ENCODE peak calls at places on chromosomes 13 and 19, in four cellular contexts. One of them, this sample, is unnamed. For H3K4me1, the result is how much of the 10 kb centered on the place peaks cover.

GRCh38 chr13:71751074-71751473 is 115.9 kb downstream of the DACH1 start:
- DNase-seq in GM23338: no peak
- DNase-seq in Peyer's patch: no peak
- DNase-seq in H9: no peak
- DNase-seq in this sample: no peak

GRCh38 chr19:53466726-53467125 is 807 bp upstream of the ZNF813 start:
- DNase-seq in GM23338: no peak
- DNase-seq in Peyer's patch: no peak
- DNase-seq in H9: peak
- DNase-seq in this sample: no peak

GRCh38 chr19:53518061-53518460 is 19.9 kb upstream of the ZNF331 start:
- DNase-seq in GM23338: no peak
- DNase-seq in Peyer's patch: no peak
- DNase-seq in H9: no peak
- DNase-seq in this sample: no peak

GRCh38 chr19:15702590-15702930 is 25.3 kb upstream of the OR10H2 start:
- DNase-seq in GM23338: peak
- DNase-seq in Peyer's patch: peak
- DNase-seq in H9: no peak
- DNase-seq in this sample: peak

GRCh38 chr19:41302624-41303351 is 7.2 kb upstream of the CCDC97 start:
- DNase-seq in GM23338: no peak
- DNase-seq in Peyer's patch: peak
- DNase-seq in H9: no peak
- DNase-seq in this sample: peak

GRCh38 chr13:93765056-93765455 is 538.4 kb downstream of the GPC6 start:
- DNase-seq in GM23338: no peak
- DNase-seq in Peyer's patch: no peak
- DNase-seq in H9: no peak
- DNase-seq in this sample: no peak

GRCh38 chr13:69579351-69579750 is 528.3 kb upstream of the ATXN8OS start:
- DNase-seq in GM23338: peak
- DNase-seq in Peyer's patch: no peak
- DNase-seq in H9: no peak
- DNase-seq in this sample: no peak

GRCh38 chr13:39784347-39784746 is 128.9 kb downstream of the COG6 start:
- DNase-seq in GM23338: no peak
- DNase-seq in Peyer's patch: no peak
- DNase-seq in H9: no peak
- DNase-seq in this sample: no peak

GRCh38 chr13:60282708-60283107 is 114.3 kb upstream of the TDRD3 start:
- DNase-seq in GM23338: no peak
- DNase-seq in Peyer's patch: no peak
- DNase-seq in H9: no peak
- DNase-seq in this sample: no peak

GRCh38 chr13:87274209-87274819 is 396.9 kb upstream of the SLITRK5 start:
- DNase-seq in GM23338: peak
- DNase-seq in Peyer's patch: peak
- DNase-seq in H9: peak
- DNase-seq in this sample: no peak

GRCh38 chr13:27965343-27965739 is 3.8 kb downstream of the CDX2 start:
- DNase-seq in GM23338: peak
- DNase-seq in Peyer's patch: peak
- DNase-seq in H9: no peak
- DNase-seq in this sample: no peak

GRCh38 chr19:17953869-17954268 is 13.0 kb upstream of the KCNN1 start:
- DNase-seq in GM23338: no peak
- DNase-seq in Peyer's patch: no peak
- DNase-seq in H9: peak
- DNase-seq in this sample: no peak

GRCh38 chr13:76019421-76020044 is 383.4 kb downstream of the LMO7 start:
- DNase-seq in GM23338: peak
- DNase-seq in Peyer's patch: no peak
- DNase-seq in H9: peak
- DNase-seq in this sample: peak

GRCh38 chr13:51500687-51501086 is 47.9 kb upstream of the INTS6 start:
- DNase-seq in GM23338: no peak
- DNase-seq in Peyer's patch: no peak
- DNase-seq in H9: no peak
- DNase-seq in this sample: no peak

GRCh38 chr19:50875795-50876422 is 2.7 kb downstream of the KLK2 start:
- DNase-seq in GM23338: no peak
- DNase-seq in Peyer's patch: no peak
- DNase-seq in H9: no peak
- DNase-seq in this sample: no peak

GRCh38 chr19:38004100-38004504 is 97.1 kb downstream of the SIPA1L3 start:
- DNase-seq in GM23338: no peak
- DNase-seq in Peyer's patch: no peak
- DNase-seq in H9: no peak
- DNase-seq in this sample: no peak

GRCh38 chr13:49376121-49376520 is 67.7 kb downstream of the CAB39L start:
- DNase-seq in GM23338: no peak
- DNase-seq in Peyer's patch: no peak
- DNase-seq in H9: no peak
- DNase-seq in this sample: no peak

GRCh38 chr19:39407644-39408391 is 1.2 kb downstream of the ZFP36 start:
- DNase-seq in GM23338: peak
- DNase-seq in Peyer's patch: peak
- DNase-seq in H9: no peak
- DNase-seq in this sample: peak

GRCh38 chr13:36551445-36551844 is 119.2 kb downstream of the CCNA1 start:
- DNase-seq in GM23338: no peak
- DNase-seq in Peyer's patch: no peak
- DNase-seq in H9: no peak
- DNase-seq in this sample: no peak

GRCh38 chr13:54226866-54227265 is 1198.3 kb downstream of the OLFM4 start:
- DNase-seq in GM23338: no peak
- DNase-seq in Peyer's patch: no peak
- DNase-seq in H9: no peak
- DNase-seq in this sample: no peak

GRCh38 chr19:41853768-41854167 is 6.3 kb upstream of the RPS19 start:
- DNase-seq in GM23338: no peak
- DNase-seq in Peyer's patch: no peak
- DNase-seq in H9: no peak
- DNase-seq in this sample: no peak

GRCh38 chr19:29014857-29015436 is 198.0 kb downstream of the UQCRFS1 start:
- DNase-seq in GM23338: peak
- DNase-seq in Peyer's patch: no peak
- DNase-seq in H9: peak
- DNase-seq in this sample: no peak

GRCh38 chr13:92164822-92165221 is 766.4 kb downstream of the GPC5 start:
- DNase-seq in GM23338: peak
- DNase-seq in Peyer's patch: no peak
- DNase-seq in H9: peak
- DNase-seq in this sample: no peak

GRCh38 chr19:39792999-39793546 is 14.4 kb downstream of the LEUTX start:
- DNase-seq in GM23338: peak
- DNase-seq in Peyer's patch: peak
- DNase-seq in H9: peak
- DNase-seq in this sample: peak

GRCh38 chr13:52158629-52159158 is 703 bp downstream of the NEK3 start:
- DNase-seq in GM23338: peak
- DNase-seq in Peyer's patch: peak
- DNase-seq in H9: no peak
- DNase-seq in this sample: no peak

GRCh38 chr13:24678151-24678550 is 2.1 kb upstream of the ATP12A start:
- DNase-seq in GM23338: no peak
- DNase-seq in Peyer's patch: peak
- DNase-seq in H9: no peak
- DNase-seq in this sample: no peak

GRCh38 chr19:31528261-31528660 is 179.0 kb upstream of the TSHZ3 start:
- DNase-seq in GM23338: no peak
- DNase-seq in Peyer's patch: no peak
- DNase-seq in H9: no peak
- DNase-seq in this sample: no peak

GRCh38 chr13:37074703-37075102 is 15.2 kb upstream of the SUPT20H start:
- DNase-seq in GM23338: peak
- DNase-seq in Peyer's patch: no peak
- DNase-seq in H9: no peak
- DNase-seq in this sample: no peak

GRCh38 chr13:34164585-34164984 is 346.6 kb downstream of the RFC3 start:
- DNase-seq in GM23338: peak
- DNase-seq in Peyer's patch: no peak
- DNase-seq in H9: no peak
- DNase-seq in this sample: no peak

GRCh38 chr13:41802684-41803554 is 158.0 kb downstream of the VWA8 start:
- DNase-seq in GM23338: no peak
- DNase-seq in Peyer's patch: no peak
- DNase-seq in H9: no peak
- DNase-seq in this sample: no peak

GRCh38 chr19:43780706-43781525 is at the start of gene KCNN4:
- DNase-seq in GM23338: no peak
- DNase-seq in Peyer's patch: peak
- DNase-seq in H9: no peak
- DNase-seq in this sample: peak

GRCh38 chr19:6911523-6911922 is 24.1 kb downstream of the ADGRE1 start:
- DNase-seq in GM23338: no peak
- DNase-seq in Peyer's patch: no peak
- DNase-seq in H9: no peak
- DNase-seq in this sample: no peak
- H3K4me1 ChIP-seq in GM23338: under half
- H3K4me1 ChIP-seq in Peyer's patch: under half
- H3K4me1 ChIP-seq in H9: under half
- H3K4me1 ChIP-seq in this sample: under half

GRCh38 chr13:101473458-101473857 is 21.0 kb downstream of the ITGBL1 start:
- DNase-seq in GM23338: no peak
- DNase-seq in Peyer's patch: no peak
- DNase-seq in H9: no peak
- DNase-seq in this sample: no peak

GRCh38 chr13:101475536-101475935 is 23.1 kb downstream of the ITGBL1 start:
- DNase-seq in GM23338: peak
- DNase-seq in Peyer's patch: no peak
- DNase-seq in H9: no peak
- DNase-seq in this sample: no peak

DNA sequence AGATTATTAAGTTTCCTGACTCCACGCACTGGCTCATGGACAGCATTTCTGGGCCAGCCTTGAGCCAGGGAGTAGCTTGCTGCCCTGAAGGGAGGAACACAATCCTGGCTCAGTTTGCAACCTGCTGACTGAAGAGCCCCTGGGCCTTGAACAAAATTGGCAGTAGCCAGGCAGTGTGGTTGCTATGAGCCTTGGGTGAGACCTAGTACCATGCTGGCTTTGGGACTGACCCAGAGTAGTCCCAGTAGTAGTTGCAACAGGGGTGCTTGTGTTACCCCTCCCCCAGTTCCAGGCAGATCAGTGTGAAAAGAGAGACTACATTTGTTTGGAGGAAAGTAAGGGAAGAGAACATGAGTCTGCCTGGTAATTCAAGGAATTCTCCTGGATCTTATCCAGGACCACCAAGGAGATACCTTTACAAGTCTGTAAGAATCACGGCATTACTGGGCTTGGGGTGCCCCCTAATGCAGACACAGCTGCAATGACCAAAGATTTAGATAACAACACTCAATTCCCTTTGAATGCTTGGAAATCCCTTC is 22.0 kb downstream of the ITGBL1 start:
- DNase-seq in GM23338: peak
- DNase-seq in Peyer's patch: no peak
- DNase-seq in H9: peak
- DNase-seq in this sample: no peak
- H3K27ac ChIP-seq in GM23338: no peak
- H3K27ac ChIP-seq in Peyer's patch: no peak
- H3K27ac ChIP-seq in H9: no peak
- H3K27ac ChIP-seq in this sample: no peak

DNA sequence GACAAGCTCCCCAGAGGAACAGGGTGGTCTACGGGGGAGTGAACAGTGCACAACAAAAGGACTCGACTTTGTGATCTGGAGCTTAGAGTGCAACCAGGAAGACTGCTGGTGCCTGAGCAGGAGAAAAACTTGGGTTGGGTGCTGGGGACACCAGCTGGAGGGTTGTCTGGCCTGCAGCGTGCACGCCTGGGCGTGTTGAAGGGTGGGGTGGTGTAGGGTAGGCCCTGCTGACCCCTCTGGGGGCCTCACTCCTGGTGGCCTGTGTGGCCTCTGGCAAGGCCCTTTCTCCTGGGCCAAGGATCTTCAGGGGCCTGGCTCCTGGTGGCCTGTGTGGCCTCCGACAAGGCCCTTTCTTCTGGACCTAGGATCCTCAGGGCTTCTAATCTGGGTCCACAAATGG is 4.7 kb upstream of the RSPH6A start:
- DNase-seq in GM23338: no peak
- DNase-seq in Peyer's patch: no peak
- DNase-seq in H9: no peak
- DNase-seq in this sample: no peak
- TF ChIP-seq CTCF in GM23338: no peak
- TF ChIP-seq CTCF in Peyer's patch: no peak
- TF ChIP-seq CTCF in H9: no peak
- TF ChIP-seq CTCF in this sample: no peak

DNA sequence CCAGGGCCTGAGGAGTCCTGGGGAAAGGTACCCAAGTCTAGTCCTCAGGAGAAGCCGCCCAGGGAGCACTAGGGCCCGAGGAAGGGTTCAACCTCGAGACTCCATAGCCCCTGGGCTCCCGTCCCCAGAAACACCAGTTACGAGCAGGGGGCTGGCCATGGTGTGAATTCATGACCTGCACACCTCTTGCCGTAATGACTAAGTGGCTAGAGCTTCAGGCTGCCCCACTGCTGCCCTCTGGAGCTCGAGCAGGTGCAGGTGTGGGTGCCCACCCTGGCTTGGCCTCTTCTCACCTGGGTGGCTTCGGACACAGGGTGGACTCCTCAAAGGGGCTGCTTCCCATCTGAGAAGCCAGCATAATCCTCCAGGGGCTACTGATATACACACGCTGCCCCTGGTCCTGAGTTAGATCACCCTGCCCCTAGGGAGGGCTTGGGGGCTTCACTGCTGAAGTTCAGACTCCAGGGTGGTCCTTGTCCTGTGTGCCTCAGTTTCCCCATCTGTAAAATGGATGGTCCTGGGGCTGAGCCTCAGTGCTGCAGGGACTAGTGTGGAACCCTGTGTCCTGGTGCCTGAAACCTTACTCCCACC is 13.6 kb downstream of the SPC24 start:
- DNase-seq in GM23338: no peak
- DNase-seq in Peyer's patch: no peak
- DNase-seq in H9: peak
- DNase-seq in this sample: peak
- H3K4me1 ChIP-seq in GM23338: under half
- H3K4me1 ChIP-seq in Peyer's patch: under half
- H3K4me1 ChIP-seq in H9: under half
- H3K4me1 ChIP-seq in this sample: half or more

GRCh38 chr13:110519506-110519905 is 42.0 kb downstream of the RAB20 start:
- DNase-seq in GM23338: no peak
- DNase-seq in Peyer's patch: no peak
- DNase-seq in H9: no peak
- DNase-seq in this sample: no peak

GRCh38 chr13:110518150-110518525 is 43.4 kb downstream of the RAB20 start:
- DNase-seq in GM23338: no peak
- DNase-seq in Peyer's patch: no peak
- DNase-seq in H9: no peak
- DNase-seq in this sample: no peak

GRCh38 chr13:110518571-110518970 is 43.0 kb downstream of the RAB20 start:
- DNase-seq in GM23338: no peak
- DNase-seq in Peyer's patch: peak
- DNase-seq in H9: no peak
- DNase-seq in this sample: no peak

GRCh38 chr13:110517505-110518149 is 43.9 kb downstream of the RAB20 start:
- DNase-seq in GM23338: no peak
- DNase-seq in Peyer's patch: peak
- DNase-seq in H9: no peak
- DNase-seq in this sample: no peak

GRCh38 chr13:110519046-110519445 is 42.5 kb downstream of the RAB20 start:
- DNase-seq in GM23338: no peak
- DNase-seq in Peyer's patch: no peak
- DNase-seq in H9: no peak
- DNase-seq in this sample: no peak
- H3K27ac ChIP-seq in GM23338: no peak
- H3K27ac ChIP-seq in Peyer's patch: no peak
- H3K27ac ChIP-seq in H9: no peak
- H3K27ac ChIP-seq in this sample: no peak

This sample was measured in upper lobe of right lung.